ENCODE peak calls at places on chromosomes 2 and 18, in seven cellular contexts. J is MCF 10A, V is NCI-H1694 treated with DMSO at 0.1 percent for 48 hours, F is A172, W is retinal pigment epithelial cell, O is RWPE1, D is NAMALWA. Y is an unnamed sample.

GRCh38 chr18:40957533-40958070 is 997.4 kb upstream of the PIK3C3 start:
- DNase-seq in J (no peak), V (no peak), F (no peak), W (no peak), O (no peak), D (no peak), Y (no peak)

GRCh38 chr2:233435436-233436190 is 81.3 kb downstream of the DGKD start:
- DNase-seq in J (no peak), V (no peak), F (no peak), W (no peak), O (no peak), D (no peak), Y (no peak)

GRCh38 chr2:50551018-50551726 is 480.8 kb downstream of the NRXN1 start:
- DNase-seq in J (no peak), V (no peak), F (no peak), W (no peak), O (no peak), D (no peak), Y (no peak)

GRCh38 chr2:30784682-30785081 is 22.6 kb downstream of the CAPN13 start:
- DNase-seq in J (no peak), V (no peak), F (no peak), W (no peak), O (no peak), D (no peak), Y (no peak)

GRCh38 chr2:112187805-112188596 is 49.8 kb downstream of the FBLN7 start:
- DNase-seq in J (peak), V (no peak), F (peak), W (no peak), O (peak), D (no peak), Y (peak)

GRCh38 chr2:218074031-218074430 is 5.0 kb downstream of the RUFY4 start:
- DNase-seq in J (peak), V (no peak), F (peak), W (no peak), O (no peak), D (peak), Y (no peak)

GRCh38 chr2:232573821-232574435 is 23.4 kb downstream of the EIF4E2 start:
- DNase-seq in J (no peak), V (no peak), F (no peak), W (no peak), O (no peak), D (no peak), Y (no peak)

GRCh38 chr2:241274127-241274526 is 41.3 kb downstream of the HDLBP start:
- DNase-seq in J (no peak), V (no peak), F (no peak), W (no peak), O (no peak), D (no peak), Y (no peak)

GRCh38 chr2:13113016-13113415 is 396.3 kb downstream of the TRIB2 start:
- DNase-seq in J (no peak), V (no peak), F (no peak), W (no peak), O (no peak), D (no peak), Y (no peak)

GRCh38 chr18:13268035-13268700 is 49.6 kb downstream of the LDLRAD4 start:
- DNase-seq in J (no peak), V (no peak), F (peak), W (peak), O (no peak), D (no peak), Y (no peak)

GRCh38 chr2:33839791-33840190 is 240.7 kb upstream of the FAM98A start:
- DNase-seq in J (no peak), V (no peak), F (no peak), W (no peak), O (no peak), D (no peak), Y (no peak)

GRCh38 chr2:71348302-71348701 is 16.7 kb downstream of the ZNF638 start:
- DNase-seq in J (peak), V (no peak), F (peak), W (no peak), O (no peak), D (peak), Y (no peak)

GRCh38 chr2:28754321-28754720 is 2.7 kb downstream of the PPP1CB start:
- DNase-seq in J (no peak), V (no peak), F (no peak), W (no peak), O (no peak), D (peak), Y (no peak)

GRCh38 chr2:237433920-237434319 is 20.0 kb upstream of the COL6A3 start:
- DNase-seq in J (no peak), V (no peak), F (no peak), W (no peak), O (no peak), D (no peak), Y (no peak)

GRCh38 chr18:22043837-22044236 is 125.6 kb upstream of the GATA6 start:
- DNase-seq in J (no peak), V (no peak), F (no peak), W (no peak), O (no peak), D (no peak), Y (no peak)

GRCh38 chr2:217994776-217995274 is 8.0 kb downstream of the TNS1 start:
- DNase-seq in J (peak), V (no peak), F (peak), W (no peak), O (peak), D (no peak), Y (no peak)

GRCh38 chr2:239130041-239130440 is 270.8 kb downstream of the HDAC4 start:
- DNase-seq in J (no peak), V (no peak), F (no peak), W (no peak), O (no peak), D (no peak), Y (no peak)

GRCh38 chr2:55047677-55048299 is 2.5 kb downstream of the RTN4 start:
- DNase-seq in J (peak), V (peak), F (peak), W (no peak), O (peak), D (peak), Y (no peak)

GRCh38 chr2:206627632-206628031 is 14.7 kb upstream of the FAM237A start:
- DNase-seq in J (no peak), V (no peak), F (no peak), W (no peak), O (no peak), D (no peak), Y (no peak)

GRCh38 chr18:80259610-80260009 is 12.3 kb upstream of the PARD6G start:
- DNase-seq in J (no peak), V (no peak), F (no peak), W (no peak), O (no peak), D (no peak), Y (no peak)

GRCh38 chr18:53991805-53992204 is 232.7 kb downstream of the MBD2 start:
- DNase-seq in J (peak), V (no peak), F (peak), W (peak), O (no peak), D (no peak), Y (no peak)

GRCh38 chr2:20670315-20671035 is 3.5 kb downstream of the GDF7 start:
- DNase-seq in J (no peak), V (no peak), F (no peak), W (no peak), O (no peak), D (no peak), Y (no peak)

GRCh38 chr18:63237486-63237885 is 82.1 kb downstream of the BCL2 start:
- DNase-seq in J (peak), V (no peak), F (no peak), W (peak), O (no peak), D (no peak), Y (no peak)

GRCh38 chr2:97718051-97718882 is 4.9 kb downstream of the ZAP70 start:
- DNase-seq in J (no peak), V (no peak), F (no peak), W (no peak), O (no peak), D (peak), Y (peak)

GRCh38 chr2:62435720-62436119 is 70.3 kb downstream of the TMEM17 start:
- DNase-seq in J (no peak), V (no peak), F (no peak), W (no peak), O (no peak), D (peak), Y (no peak)

GRCh38 chr18:79489900-79490592 is 94.3 kb downstream of the NFATC1 start:
- DNase-seq in J (no peak), V (no peak), F (no peak), W (no peak), O (no peak), D (no peak), Y (no peak)